ENCODE peak calls at places on chromosomes 12 and 14, in five cellular contexts. C is adrenal gland, E is ovary, H is cardiac fibroblast, A is natural killer cell. W is an unnamed sample.

GRCh38 chr12:102956738-102957338 is 636 bp upstream of the ASCL1 start:
- DNase-seq in C (no peak), A (no peak), H (no peak), E (no peak), W (no peak)

GRCh38 chr12:106022568-106023012 is 116.2 kb downstream of the NUAK1 start:
- DNase-seq in A (no peak), H (no peak), C (no peak), E (no peak), W (no peak)

GRCh38 chr12:52020539-52021336 is 14.0 kb downstream of the TAMALIN start:
- DNase-seq in C (no peak), A (peak), E (peak), H (peak), W (no peak)

GRCh38 chr12:72966684-72967083 is 694.5 kb downstream of the TRHDE start:
- DNase-seq in A (no peak), E (no peak), C (no peak), H (no peak), W (no peak)

GRCh38 chr12:31887109-31887811 is 72.0 kb upstream of the RESF1 start:
- DNase-seq in C (no peak), H (no peak), E (no peak), A (no peak), W (no peak)

GRCh38 chr12:77500124-77500523 is 330.6 kb upstream of the NAV3 start:
- DNase-seq in A (no peak), C (no peak), H (peak), E (no peak), W (no peak)

GRCh38 chr12:2853626-2854025 is 3.2 kb downstream of the TEX52 start:
- DNase-seq in E (peak), H (peak), A (peak), C (peak), W (peak)

GRCh38 chr12:24993756-24994155 is 44.9 kb upstream of the BCAT1 start:
- DNase-seq in C (no peak), E (no peak), A (no peak), H (no peak), W (no peak)

GRCh38 chr12:121798807-121799174 is 5.0 kb upstream of the SETD1B start:
- DNase-seq in C (no peak), H (no peak), E (peak), A (no peak), W (no peak)

GRCh38 chr12:14257734-14258467 is 107.6 kb upstream of the ATF7IP start:
- DNase-seq in A (peak), H (peak), E (peak), C (peak), W (peak)
- TF ChIP-seq CTCF in A (no peak), H (no peak), E (no peak), C (no peak), W (no peak)

GRCh38 chr12:124430491-124430890 is 135.6 kb downstream of the RFLNA start:
- DNase-seq in E (no peak), C (no peak), H (no peak), A (no peak), W (no peak)

GRCh38 chr12:124426594-124427550 is 132.0 kb downstream of the RFLNA start:
- DNase-seq in E (no peak), C (peak), H (no peak), A (no peak), W (no peak)

GRCh38 chr12:124429535-124429934 is 134.6 kb downstream of the RFLNA start:
- DNase-seq in A (no peak), E (no peak), C (no peak), H (no peak), W (no peak)

GRCh38 chr12:124428792-124429281 is 133.9 kb downstream of the RFLNA start:
- DNase-seq in C (no peak), H (no peak), A (no peak), E (peak), W (no peak)

GRCh38 chr12:124428136-124428791 is 133.4 kb downstream of the RFLNA start:
- DNase-seq in H (peak), E (peak), A (no peak), C (no peak), W (no peak)
- TF ChIP-seq CTCF in H (no peak), E (no peak), A (no peak), C (no peak), W (no peak)

DNA sequence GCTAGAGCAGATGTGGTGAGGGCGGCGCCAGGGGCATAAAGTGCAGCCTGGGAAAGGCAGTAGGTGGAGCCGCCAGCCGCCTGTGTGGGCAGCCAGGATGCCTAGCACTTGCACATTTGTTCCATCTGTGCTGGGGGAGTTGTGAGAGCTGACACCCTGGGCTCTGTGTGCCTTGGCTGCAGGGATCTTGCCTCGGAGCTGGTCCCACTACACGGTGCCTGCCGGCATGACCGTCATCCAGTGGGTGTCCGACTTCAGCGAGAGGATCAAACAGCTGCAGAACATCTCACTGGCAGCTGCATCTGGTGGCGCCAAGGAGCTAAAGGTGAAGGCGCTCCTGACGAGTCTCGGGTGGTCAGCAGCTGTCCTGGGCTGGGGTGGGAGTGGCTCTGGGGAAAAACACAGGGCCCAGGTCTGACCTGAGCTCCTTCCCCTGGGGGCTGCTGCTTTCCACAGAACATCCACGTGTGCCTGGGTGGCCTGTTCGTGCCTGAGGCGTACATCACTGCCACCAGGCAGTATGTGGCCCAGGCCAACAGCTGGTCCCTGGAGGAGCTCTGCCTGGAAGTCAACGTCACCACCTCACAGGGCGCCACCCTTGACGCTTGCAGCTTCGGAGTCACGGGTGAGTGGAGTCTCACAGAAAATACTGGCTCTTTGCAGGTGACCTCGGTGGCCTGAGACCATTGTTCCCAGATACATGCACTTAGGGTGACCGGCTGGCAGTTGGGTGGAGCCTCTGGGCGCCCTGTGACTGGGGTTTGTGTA is 37.4 kb downstream of the HSP90AA1 start:
- DNase-seq in H (no peak), E (no peak), A (no peak), C (no peak), W (no peak)
- TF ChIP-seq CTCF in H (no peak), E (no peak), A (no peak), C (no peak), W (no peak)

GRCh38 chr12:9587903-9588600 is 19.7 kb downstream of the KLRB1 start:
- DNase-seq in C (no peak), A (no peak), H (no peak), E (no peak), W (no peak)
- TF ChIP-seq CTCF in C (no peak), A (no peak), H (no peak), E (no peak), W (no peak)

DNA sequence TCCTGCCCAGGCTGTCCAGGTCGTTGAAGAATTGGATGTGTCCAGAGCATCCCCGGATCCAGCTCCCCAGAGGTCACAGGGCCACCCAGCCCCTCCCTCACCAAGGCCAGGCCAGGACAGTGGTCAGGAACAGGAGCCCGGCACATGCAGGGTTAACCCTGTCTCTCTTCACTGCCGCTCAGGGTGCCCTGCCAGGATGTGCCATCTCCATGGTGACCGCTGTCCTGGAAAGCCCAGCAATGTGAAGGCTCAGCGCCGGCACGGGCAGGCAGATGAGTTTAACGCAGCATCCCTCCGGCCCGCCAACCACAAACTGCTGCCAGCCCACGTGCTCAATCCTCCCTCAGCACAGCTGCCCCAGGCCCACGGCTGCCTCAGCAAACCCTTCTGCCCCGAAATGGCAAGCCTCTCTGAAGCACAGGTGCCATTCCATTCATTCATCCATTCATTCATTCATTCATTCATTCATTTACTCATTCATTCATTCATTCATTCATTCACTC is 4.4 kb downstream of the TMEM179 start:
- DNase-seq in C (no peak), E (peak), H (no peak), A (no peak), W (no peak)
- TF ChIP-seq CTCF in C (no peak), E (no peak), H (no peak), A (no peak), W (no peak)

GRCh38 chr12:92571844-92572543 is 130.8 kb upstream of the PLEKHG7 start:
- DNase-seq in E (no peak), A (no peak), H (no peak), C (no peak), W (no peak)

GRCh38 chr12:92573104-92573503 is 129.7 kb upstream of the PLEKHG7 start:
- DNase-seq in E (no peak), H (no peak), A (no peak), C (no peak), W (no peak)

GRCh38 chr12:92571169-92571568 is 131.6 kb upstream of the PLEKHG7 start:
- DNase-seq in C (no peak), E (no peak), A (no peak), H (no peak), W (no peak)

GRCh38 chr12:92574911-92575570 is 127.7 kb upstream of the PLEKHG7 start:
- DNase-seq in C (no peak), E (no peak), A (no peak), H (no peak), W (no peak)

GRCh38 chr12:92574046-92574783 is 128.6 kb upstream of the PLEKHG7 start:
- DNase-seq in E (no peak), H (no peak), C (peak), A (no peak), W (no peak)
- TF ChIP-seq CTCF in E (no peak), H (peak), C (no peak), A (no peak), W (peak)

GRCh38 chr14:63633801-63634200 is 7.9 kb downstream of the WDR89 start:
- DNase-seq in C (no peak), A (no peak), E (no peak), H (peak), W (no peak)
- TF ChIP-seq CTCF in C (no peak), A (no peak), E (no peak), H (peak), W (no peak)

GRCh38 chr12:44015333-44015941 is 179.6 kb downstream of the TMEM117 start:
- DNase-seq in C (no peak), H (peak), E (no peak), A (no peak), W (no peak)
- TF ChIP-seq CTCF in C (peak), H (peak), E (no peak), A (peak), W (peak)

DNA sequence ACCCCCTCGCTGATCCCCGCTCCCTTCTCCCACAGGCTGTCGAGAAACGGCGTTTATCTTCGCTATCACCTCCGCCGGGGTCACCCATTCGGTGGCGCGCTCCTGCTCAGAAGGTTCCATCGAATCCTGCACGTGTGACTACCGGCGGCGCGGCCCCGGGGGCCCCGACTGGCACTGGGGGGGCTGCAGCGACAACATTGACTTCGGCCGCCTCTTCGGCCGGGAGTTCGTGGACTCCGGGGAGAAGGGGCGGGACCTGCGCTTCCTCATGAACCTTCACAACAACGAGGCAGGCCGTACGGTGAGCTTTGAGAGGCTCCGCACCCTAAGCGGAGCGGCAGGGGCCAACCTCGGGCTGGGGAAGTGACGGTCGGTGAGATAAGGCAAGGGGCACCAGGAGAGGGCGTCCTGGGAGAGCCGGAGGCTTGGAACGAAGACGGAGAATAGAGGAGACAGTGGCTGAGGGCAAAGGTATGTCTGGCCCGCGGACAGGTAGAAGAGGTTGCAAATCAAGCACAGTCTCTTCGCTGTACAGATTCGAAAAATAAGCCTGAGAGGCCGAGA is 2.3 kb downstream of the WNT1 start:
- DNase-seq in C (no peak), H (no peak), A (no peak), E (no peak), W (no peak)
- TF ChIP-seq CTCF in C (no peak), H (no peak), A (peak), E (no peak), W (peak)

W was measured in type B pancreatic cell.